ENCODE peak calls at places on chromosome 13, in four cellular contexts. One of them, this sample, is unnamed.

GRCh38 chr13:77752512-77753069 is 55.1 kb downstream of the SLAIN1 start:
- DNase-seq in breast epithelium: no peak
- DNase-seq in fibroblast of mammary gland: no peak
- DNase-seq in cardiac muscle cell: no peak
- DNase-seq in this sample: no peak

GRCh38 chr13:97945792-97946419 is 7.6 kb upstream of the IPO5 start:
- DNase-seq in breast epithelium: no peak
- DNase-seq in fibroblast of mammary gland: no peak
- DNase-seq in cardiac muscle cell: no peak
- DNase-seq in this sample: no peak

GRCh38 chr13:72112216-72112615 is 245.2 kb upstream of the DACH1 start:
- DNase-seq in breast epithelium: no peak
- DNase-seq in fibroblast of mammary gland: no peak
- DNase-seq in cardiac muscle cell: no peak
- DNase-seq in this sample: no peak

GRCh38 chr13:73972503-73972902 is 161.7 kb downstream of the KLF12 start:
- DNase-seq in breast epithelium: no peak
- DNase-seq in fibroblast of mammary gland: no peak
- DNase-seq in cardiac muscle cell: no peak
- DNase-seq in this sample: no peak

GRCh38 chr13:113061796-113062425 is 43.7 kb upstream of the F7 start:
- DNase-seq in breast epithelium: no peak
- DNase-seq in fibroblast of mammary gland: no peak
- DNase-seq in cardiac muscle cell: no peak
- DNase-seq in this sample: no peak

GRCh38 chr13:74062933-74063332 is 71.3 kb downstream of the KLF12 start:
- DNase-seq in breast epithelium: no peak
- DNase-seq in fibroblast of mammary gland: peak
- DNase-seq in cardiac muscle cell: peak
- DNase-seq in this sample: no peak

GRCh38 chr13:68304287-68304893 is 1074.3 kb upstream of the PCDH9 start:
- DNase-seq in breast epithelium: no peak
- DNase-seq in fibroblast of mammary gland: peak
- DNase-seq in cardiac muscle cell: peak
- DNase-seq in this sample: no peak

GRCh38 chr13:97226013-97226412 is 3.9 kb downstream of the MBNL2 start:
- DNase-seq in breast epithelium: no peak
- DNase-seq in fibroblast of mammary gland: no peak
- DNase-seq in cardiac muscle cell: no peak
- DNase-seq in this sample: no peak

GRCh38 chr13:113401452-113402415 is 37.8 kb upstream of the GRTP1 start:
- DNase-seq in breast epithelium: no peak
- DNase-seq in fibroblast of mammary gland: no peak
- DNase-seq in cardiac muscle cell: no peak
- DNase-seq in this sample: no peak

GRCh38 chr13:94308808-94309207 is 170.7 kb downstream of the DCT start:
- DNase-seq in breast epithelium: no peak
- DNase-seq in fibroblast of mammary gland: peak
- DNase-seq in cardiac muscle cell: no peak
- DNase-seq in this sample: no peak

GRCh38 chr13:105035092-105035491 is 1500.4 kb downstream of the EFNB2 start:
- DNase-seq in breast epithelium: no peak
- DNase-seq in fibroblast of mammary gland: no peak
- DNase-seq in cardiac muscle cell: no peak
- DNase-seq in this sample: no peak

GRCh38 chr13:20125129-20125782 is 35.6 kb downstream of the GJA3 start:
- DNase-seq in breast epithelium: no peak
- DNase-seq in fibroblast of mammary gland: peak
- DNase-seq in cardiac muscle cell: peak
- DNase-seq in this sample: no peak

GRCh38 chr13:27954406-27954851 is 14.7 kb downstream of the CDX2 start:
- DNase-seq in breast epithelium: no peak
- DNase-seq in fibroblast of mammary gland: no peak
- DNase-seq in cardiac muscle cell: peak
- DNase-seq in this sample: peak

GRCh38 chr13:109576331-109576813 is 210.0 kb downstream of the IRS2 start:
- DNase-seq in breast epithelium: no peak
- DNase-seq in fibroblast of mammary gland: no peak
- DNase-seq in cardiac muscle cell: peak
- DNase-seq in this sample: no peak

GRCh38 chr13:101514100-101514499 is 61.6 kb downstream of the ITGBL1 start:
- DNase-seq in breast epithelium: no peak
- DNase-seq in fibroblast of mammary gland: no peak
- DNase-seq in cardiac muscle cell: no peak
- DNase-seq in this sample: no peak

GRCh38 chr13:114108894-114109293 is 23.5 kb downstream of the RASA3 start:
- DNase-seq in breast epithelium: peak
- DNase-seq in fibroblast of mammary gland: no peak
- DNase-seq in cardiac muscle cell: no peak
- DNase-seq in this sample: no peak

GRCh38 chr13:39607876-39608275 is 4.9 kb upstream of the LHFPL6 start:
- DNase-seq in breast epithelium: no peak
- DNase-seq in fibroblast of mammary gland: no peak
- DNase-seq in cardiac muscle cell: no peak
- DNase-seq in this sample: no peak

GRCh38 chr13:105598551-105598950 is 936.9 kb downstream of the EFNB2 start:
- DNase-seq in breast epithelium: no peak
- DNase-seq in fibroblast of mammary gland: peak
- DNase-seq in cardiac muscle cell: peak
- DNase-seq in this sample: no peak

GRCh38 chr13:106768991-106769390 is 201.1 kb upstream of the ARGLU1 start:
- DNase-seq in breast epithelium: no peak
- DNase-seq in fibroblast of mammary gland: no peak
- DNase-seq in cardiac muscle cell: no peak
- DNase-seq in this sample: no peak

GRCh38 chr13:95505265-95505664 is 47.3 kb upstream of the CLDN10 start:
- DNase-seq in breast epithelium: no peak
- DNase-seq in fibroblast of mammary gland: no peak
- DNase-seq in cardiac muscle cell: no peak
- DNase-seq in this sample: no peak

GRCh38 chr13:40194204-40194806 is 472.1 kb downstream of the FOXO1 start:
- DNase-seq in breast epithelium: no peak
- DNase-seq in fibroblast of mammary gland: peak
- DNase-seq in cardiac muscle cell: peak
- DNase-seq in this sample: no peak

GRCh38 chr13:30006246-30006645 is 155.8 kb upstream of the UBL3 start:
- DNase-seq in breast epithelium: no peak
- DNase-seq in fibroblast of mammary gland: no peak
- DNase-seq in cardiac muscle cell: no peak
- DNase-seq in this sample: no peak

GRCh38 chr13:33310245-33311038 is 24.9 kb upstream of the STARD13 start:
- DNase-seq in breast epithelium: no peak
- DNase-seq in fibroblast of mammary gland: no peak
- DNase-seq in cardiac muscle cell: no peak
- DNase-seq in this sample: no peak

GRCh38 chr13:113585828-113586355 is 1.3 kb downstream of the TFDP1 start:
- DNase-seq in breast epithelium: peak
- DNase-seq in fibroblast of mammary gland: no peak
- DNase-seq in cardiac muscle cell: no peak
- DNase-seq in this sample: no peak

GRCh38 chr13:74205313-74205690 is 71.1 kb upstream of the KLF12 start:
- DNase-seq in breast epithelium: no peak
- DNase-seq in fibroblast of mammary gland: no peak
- DNase-seq in cardiac muscle cell: no peak
- DNase-seq in this sample: no peak

GRCh38 chr13:26605845-26606244 is 48.4 kb downstream of the WASF3 start:
- DNase-seq in breast epithelium: no peak
- DNase-seq in fibroblast of mammary gland: no peak
- DNase-seq in cardiac muscle cell: no peak
- DNase-seq in this sample: no peak

GRCh38 chr13:56400774-56401173 is 739.9 kb upstream of the PRR20A start:
- DNase-seq in breast epithelium: no peak
- DNase-seq in fibroblast of mammary gland: no peak
- DNase-seq in cardiac muscle cell: no peak
- DNase-seq in this sample: no peak

GRCh38 chr13:99085139-99085845 is 107.4 kb upstream of the DOCK9 start:
- DNase-seq in breast epithelium: no peak
- DNase-seq in fibroblast of mammary gland: no peak
- DNase-seq in cardiac muscle cell: no peak
- DNase-seq in this sample: peak

GRCh38 chr13:95536629-95537241 is 15.8 kb upstream of the CLDN10 start:
- DNase-seq in breast epithelium: no peak
- DNase-seq in fibroblast of mammary gland: peak
- DNase-seq in cardiac muscle cell: peak
- DNase-seq in this sample: no peak

GRCh38 chr13:94858856-94859811 is 146.8 kb upstream of the SOX21 start:
- DNase-seq in breast epithelium: no peak
- DNase-seq in fibroblast of mammary gland: peak
- DNase-seq in cardiac muscle cell: peak
- DNase-seq in this sample: no peak

GRCh38 chr13:86020350-86021002 is 221.3 kb upstream of the SLITRK6 start:
- DNase-seq in breast epithelium: no peak
- DNase-seq in fibroblast of mammary gland: peak
- DNase-seq in cardiac muscle cell: peak
- DNase-seq in this sample: no peak

GRCh38 chr13:90302113-90302512 is 1045.4 kb upstream of the MIR17HG start:
- DNase-seq in breast epithelium: no peak
- DNase-seq in fibroblast of mammary gland: peak
- DNase-seq in cardiac muscle cell: peak
- DNase-seq in this sample: no peak

GRCh38 chr13:97492684-97493371 is 58.9 kb downstream of the RAP2A start:
- DNase-seq in breast epithelium: no peak
- DNase-seq in fibroblast of mammary gland: no peak
- DNase-seq in cardiac muscle cell: no peak
- DNase-seq in this sample: no peak

GRCh38 chr13:40440990-40441820 is 225.2 kb downstream of the FOXO1 start:
- DNase-seq in breast epithelium: peak
- DNase-seq in fibroblast of mammary gland: peak
- DNase-seq in cardiac muscle cell: peak
- DNase-seq in this sample: no peak

GRCh38 chr13:99303863-99304521 is 3.2 kb downstream of the GPR183 start:
- DNase-seq in breast epithelium: no peak
- DNase-seq in fibroblast of mammary gland: no peak
- DNase-seq in cardiac muscle cell: no peak
- DNase-seq in this sample: no peak

GRCh38 chr13:114011226-114011625 is 37.4 kb upstream of the C13orf46 start:
- DNase-seq in breast epithelium: no peak
- DNase-seq in fibroblast of mammary gland: no peak
- DNase-seq in cardiac muscle cell: no peak
- DNase-seq in this sample: no peak

GRCh38 chr13:114151565-114152284 is 19.3 kb upstream of the RASA3 start:
- DNase-seq in breast epithelium: no peak
- DNase-seq in fibroblast of mammary gland: peak
- DNase-seq in cardiac muscle cell: peak
- DNase-seq in this sample: no peak

DNA sequence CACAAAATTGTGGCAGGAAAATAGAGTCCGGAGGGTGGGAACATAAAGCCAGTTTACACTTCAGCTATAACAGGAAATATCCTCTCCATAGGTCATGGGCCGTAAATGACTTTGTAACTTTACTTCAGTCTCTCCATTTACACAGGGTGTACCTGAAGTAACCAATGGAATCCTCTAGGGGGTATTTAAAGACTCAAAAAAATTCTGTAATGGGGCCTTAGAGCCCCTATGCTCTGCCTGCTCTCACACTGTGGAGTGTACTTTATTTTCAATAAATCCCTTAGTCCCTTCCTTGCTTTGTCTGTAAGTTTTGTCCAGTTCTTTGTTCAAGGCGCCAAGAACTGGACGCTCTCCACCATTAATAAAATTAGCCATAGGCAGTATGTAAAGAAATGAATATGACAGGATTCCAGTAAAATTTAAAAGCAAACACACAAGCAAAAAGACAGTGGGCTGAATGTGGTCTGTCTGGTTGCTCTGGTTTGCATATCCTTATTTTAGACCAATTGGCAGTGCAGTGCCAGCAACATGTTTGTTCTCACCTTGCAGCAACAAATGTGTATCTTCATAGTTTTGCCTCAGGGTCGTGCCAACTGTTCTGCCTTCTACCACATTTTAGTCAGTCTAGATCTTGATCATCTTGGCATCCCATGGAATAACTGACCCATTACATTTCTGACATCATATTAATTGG is 801.5 kb upstream of the SPRY2 start:
- DNase-seq in breast epithelium: no peak
- DNase-seq in fibroblast of mammary gland: no peak
- DNase-seq in cardiac muscle cell: no peak
- DNase-seq in this sample: no peak
- TF ChIP-seq CTCF in breast epithelium: no peak
- TF ChIP-seq CTCF in fibroblast of mammary gland: no peak
- TF ChIP-seq CTCF in cardiac muscle cell: no peak
- TF ChIP-seq CTCF in this sample: no peak

GRCh38 chr13:46553521-46553885 is 533 bp downstream of the LRCH1 start:
- DNase-seq in breast epithelium: peak
- DNase-seq in fibroblast of mammary gland: no peak
- DNase-seq in cardiac muscle cell: no peak
- DNase-seq in this sample: peak

GRCh38 chr13:46552888-46553520 is at the start of gene LRCH1:
- DNase-seq in breast epithelium: peak
- DNase-seq in fibroblast of mammary gland: peak
- DNase-seq in cardiac muscle cell: peak
- DNase-seq in this sample: peak

GRCh38 chr13:46554971-46555370 is 2.0 kb downstream of the LRCH1 start:
- DNase-seq in breast epithelium: no peak
- DNase-seq in fibroblast of mammary gland: peak
- DNase-seq in cardiac muscle cell: no peak
- DNase-seq in this sample: no peak

GRCh38 chr13:46555722-46556121 is 2.8 kb downstream of the LRCH1 start:
- DNase-seq in breast epithelium: no peak
- DNase-seq in fibroblast of mammary gland: no peak
- DNase-seq in cardiac muscle cell: no peak
- DNase-seq in this sample: no peak

GRCh38 chr13:46553886-46554855 is 1.2 kb downstream of the LRCH1 start:
- DNase-seq in breast epithelium: peak
- DNase-seq in fibroblast of mammary gland: peak
- DNase-seq in cardiac muscle cell: peak
- DNase-seq in this sample: peak
- TF ChIP-seq CTCF in breast epithelium: peak
- TF ChIP-seq CTCF in fibroblast of mammary gland: peak
- TF ChIP-seq CTCF in cardiac muscle cell: peak
- TF ChIP-seq CTCF in this sample: no peak

GRCh38 chr13:107900775-107901174 is 314.6 kb downstream of the LIG4 start:
- DNase-seq in breast epithelium: no peak
- DNase-seq in fibroblast of mammary gland: peak
- DNase-seq in cardiac muscle cell: peak
- DNase-seq in this sample: no peak
- TF ChIP-seq CTCF in breast epithelium: no peak
- TF ChIP-seq CTCF in fibroblast of mammary gland: no peak
- TF ChIP-seq CTCF in cardiac muscle cell: no peak
- TF ChIP-seq CTCF in this sample: no peak

GRCh38 chr13:31172001-31172400 is 10.3 kb upstream of the HSPH1 start:
- DNase-seq in breast epithelium: no peak
- DNase-seq in fibroblast of mammary gland: peak
- DNase-seq in cardiac muscle cell: peak
- DNase-seq in this sample: no peak

GRCh38 chr13:31179241-31179640 is 17.5 kb upstream of the HSPH1 start:
- DNase-seq in breast epithelium: no peak
- DNase-seq in fibroblast of mammary gland: no peak
- DNase-seq in cardiac muscle cell: no peak
- DNase-seq in this sample: no peak

GRCh38 chr13:31175847-31176536 is 14.3 kb upstream of the HSPH1 start:
- DNase-seq in breast epithelium: no peak
- DNase-seq in fibroblast of mammary gland: peak
- DNase-seq in cardiac muscle cell: no peak
- DNase-seq in this sample: no peak

GRCh38 chr13:31172535-31172934 is 10.8 kb upstream of the HSPH1 start:
- DNase-seq in breast epithelium: no peak
- DNase-seq in fibroblast of mammary gland: peak
- DNase-seq in cardiac muscle cell: peak
- DNase-seq in this sample: no peak

GRCh38 chr13:31174018-31174417 is 12.3 kb upstream of the HSPH1 start:
- DNase-seq in breast epithelium: no peak
- DNase-seq in fibroblast of mammary gland: peak
- DNase-seq in cardiac muscle cell: peak
- DNase-seq in this sample: no peak
- TF ChIP-seq CTCF in breast epithelium: no peak
- TF ChIP-seq CTCF in fibroblast of mammary gland: peak
- TF ChIP-seq CTCF in cardiac muscle cell: peak
- TF ChIP-seq CTCF in this sample: no peak

This sample was measured in activated B cell treated with CpG ODN at 0.5 μM for 24 hours.